ENCODE peak calls at places on chromosomes 16 and 17, in ten cellular contexts. Y is NCI-H1417; V is non-pigmented ciliary epithelial cell; L is neural progenitor cell; H is effector CD4-positive, alpha-beta T cell; F is activated T-cell treated with anti-CD3 and anti-CD28 coated beads for 1 hour; G is upper lobe of right lung; D is MCF 10A; X is progenitor cell of endocrine pancreas; Q is heart left ventricle. E is an unnamed sample.
A peak's percentile ranks its signal among the peaks of the same experiment; 100 is the strongest.

GRCh38 chr16:22813946-22814325 is at the start of gene HS3ST2:
- DNase-seq in Y (no peak), V (no peak), L (peak; percentile 92), H (no peak), F (no peak), G (peak; percentile 71), D (peak; percentile 3), X (peak; percentile 24), Q (peak; percentile 40), E (no peak)

GRCh38 chr17:17289091-17289490 is 8.0 kb upstream of the COPS3 start:
- DNase-seq in Y (no peak), V (no peak), L (no peak), H (no peak), F (no peak), G (no peak), D (no peak), X (no peak), Q (no peak), E (no peak)

GRCh38 chr16:12896562-12896961 is 4.8 kb upstream of the SHISA9 start:
- DNase-seq in Y (no peak), V (no peak), L (peak; percentile 75), H (no peak), F (no peak), G (no peak), D (peak; percentile 77), X (no peak), Q (no peak), E (peak; percentile 7)

GRCh38 chr16:14018848-14019247 is 52.3 kb upstream of the MRTFB start:
- DNase-seq in Y (no peak), V (no peak), L (peak; percentile 27), H (no peak), F (no peak), G (no peak), D (no peak), X (no peak), Q (no peak), E (no peak)

GRCh38 chr17:28726396-28726911 is 421 bp upstream of the TLCD1 start:
- DNase-seq in Y (peak; percentile 89), V (no peak), L (peak; percentile 90), H (peak; percentile 58), F (peak; percentile 42), G (peak; percentile 92), D (peak; percentile 67), X (no peak), Q (peak; percentile 76), E (no peak)

GRCh38 chr17:13862341-13862740 is 207.0 kb upstream of the COX10 start:
- DNase-seq in Y (no peak), V (no peak), L (no peak), H (no peak), F (no peak), G (no peak), D (no peak), X (no peak), Q (no peak), E (no peak)

GRCh38 chr16:17434006-17434405 is 36.8 kb downstream of the XYLT1 start:
- DNase-seq in Y (no peak), V (no peak), L (no peak), H (no peak), F (no peak), G (no peak), D (no peak), X (no peak), Q (no peak), E (no peak)

GRCh38 chr17:38587956-38588771 is 17.6 kb downstream of the SRCIN1 start:
- DNase-seq in Y (peak; percentile 64), V (no peak), L (peak; percentile 38), H (no peak), F (no peak), G (no peak), D (no peak), X (no peak), Q (no peak), E (no peak)

GRCh38 chr17:54172654-54173316 is 350.1 kb downstream of the KIF2B start:
- DNase-seq in Y (no peak), V (no peak), L (peak; percentile 40), H (no peak), F (no peak), G (no peak), D (peak; percentile 16), X (no peak), Q (no peak), E (no peak)

GRCh38 chr17:78967782-78968362 is 11.9 kb downstream of the LGALS3BP start:
- DNase-seq in Y (no peak), V (no peak), L (no peak), H (no peak), F (no peak), G (no peak), D (no peak), X (no peak), Q (no peak), E (no peak)

GRCh38 chr17:34275881-34276280 is 5.9 kb downstream of the CCL7 start:
- DNase-seq in Y (no peak), V (no peak), L (no peak), H (no peak), F (no peak), G (no peak), D (peak; percentile 21), X (no peak), Q (no peak), E (peak; percentile 75)

GRCh38 chr16:68382296-68382718 is 66.0 kb downstream of the SMPD3 start:
- DNase-seq in Y (no peak), V (no peak), L (no peak), H (no peak), F (no peak), G (no peak), D (no peak), X (no peak), Q (no peak), E (no peak)

GRCh38 chr16:19502395-19503131 is 19.3 kb downstream of the GDE1 start:
- DNase-seq in Y (peak; percentile 48), V (no peak), L (peak; percentile 85), H (peak; percentile 51), F (peak; percentile 60), G (no peak), D (peak; percentile 79), X (peak; percentile 68), Q (peak; percentile 63), E (no peak)

GRCh38 chr16:67431077-67431804 is at the start of gene HSD11B2:
- DNase-seq in Y (peak; percentile 82), V (no peak), L (peak; percentile 91), H (no peak), F (no peak), G (peak; percentile 83), D (peak; percentile 45), X (peak; percentile 56), Q (no peak), E (no peak)

GRCh38 chr16:89884041-89884421 is 10.6 kb downstream of the TCF25 start:
- DNase-seq in Y (no peak), V (no peak), L (no peak), H (no peak), F (no peak), G (no peak), D (no peak), X (no peak), Q (no peak), E (no peak)

GRCh38 chr17:81329279-81329926 is 34.3 kb upstream of the SLC38A10 start:
- DNase-seq in Y (peak; percentile 60), V (no peak), L (peak; percentile 65), H (no peak), F (no peak), G (peak; percentile 94), D (peak; percentile 99), X (no peak), Q (peak; percentile 90), E (no peak)